ENCODE peak calls at places on chromosome 15, in six cellular contexts. Q, C, J, Z, S and E are unnamed samples.

GRCh38 chr15:45150997-45151396 is 21.2 kb downstream of the DUOX1 start:
- DNase-seq in Z (no peak), Q (no peak), S (no peak), C (no peak), J (no peak), E (no peak)

GRCh38 chr15:62469874-62470688 is 305.0 kb upstream of the C2CD4B start:
- DNase-seq in J (no peak), S (no peak), Z (no peak), Q (peak; percentile 87), C (peak; percentile 67), E (no peak)

GRCh38 chr15:76161153-76162049 is 101.6 kb downstream of the TMEM266 start:
- DNase-seq in Z (no peak), S (no peak), J (no peak), C (no peak), Q (no peak), E (peak; percentile 16)

GRCh38 chr15:67080900-67081431 is 15.6 kb downstream of the SMAD3 start:
- DNase-seq in Z (peak; percentile 52), Q (peak; percentile 90), J (peak; percentile 83), C (peak; percentile 75), S (peak; percentile 71), E (no peak)

GRCh38 chr15:31499236-31499952 is 172.8 kb downstream of the KLF13 start:
- DNase-seq in S (no peak), Q (no peak), Z (no peak), C (no peak), J (no peak), E (no peak)

GRCh38 chr15:28944696-28945300 is 59.0 kb downstream of the APBA2 start:
- DNase-seq in J (no peak), Q (no peak), Z (no peak), S (no peak), C (no peak), E (no peak)

GRCh38 chr15:79007066-79007465 is 62.2 kb upstream of the CTSH start:
- DNase-seq in Q (no peak), C (no peak), S (no peak), J (peak; percentile 66), Z (no peak), E (peak; percentile 32)

GRCh38 chr15:91790826-91791225 is 62.7 kb upstream of the SLCO3A1 start:
- DNase-seq in S (no peak), Z (no peak), C (no peak), Q (no peak), J (no peak), E (no peak)

GRCh38 chr15:77907824-77908751 is 169.4 kb downstream of the TBC1D2B start:
- DNase-seq in Z (no peak), J (peak; percentile 81), Q (peak; percentile 76), C (no peak), S (peak; percentile 58), E (no peak)